ENCODE peak calls at places on chromosomes 4 and X, in six cellular contexts. X is breast epithelium, S is esophagus squamous epithelium, J is IMR-90, H is small intestine, Q is mesendoderm. M is an unnamed sample. For H3K36me3 and H3K27me3, the result is how much of the 10 kb centered on the place peaks cover.

GRCh38 chr4:53863163-53863562 is 201.2 kb downstream of the CHIC2 start:
- DNase-seq in Q (no peak), X (no peak), S (no peak), J (peak), H (no peak), M (peak)

GRCh38 chr4:91840359-91840758 is 463.4 kb upstream of the GRID2 start:
- DNase-seq in X (no peak), Q (no peak), H (peak), J (no peak), S (no peak), M (no peak)

GRCh38 chr4:658681-659667 is 15.1 kb downstream of the ATP5ME start:
- DNase-seq in S (no peak), J (no peak), X (no peak), Q (no peak), H (no peak), M (no peak)

GRCh38 chr4:28010543-28011235 is 1150.0 kb downstream of the STIM2 start:
- DNase-seq in J (peak), S (no peak), X (no peak), Q (no peak), H (no peak), M (no peak)

GRCh38 chr4:4384837-4385236 is 2.1 kb upstream of the NSG1 start:
- DNase-seq in H (no peak), Q (peak), S (no peak), X (no peak), J (peak), M (peak)

GRCh38 chr4:121277194-121278105 is 103.4 kb downstream of the QRFPR start:
- DNase-seq in Q (peak), S (no peak), H (no peak), J (no peak), X (no peak), M (no peak)

GRCh38 chrX:119145241-119145653 is 17.6 kb upstream of the KIAA1210 start:
- DNase-seq in J (no peak), S (no peak), H (peak), Q (peak), X (no peak), M (no peak)

GRCh38 chr4:187317799-187318198 is 594.1 kb upstream of the FAT1 start:
- DNase-seq in X (no peak), Q (no peak), H (no peak), J (no peak), S (no peak), M (no peak)

GRCh38 chr4:10737335-10737734 is 52.8 kb upstream of the CLNK start:
- DNase-seq in Q (peak), J (peak), X (no peak), H (no peak), S (no peak), M (no peak)

GRCh38 chrX:150635952-150636351 is 57.2 kb upstream of the MTMR1 start:
- DNase-seq in H (no peak), S (no peak), J (peak), Q (no peak), X (no peak), M (no peak)

GRCh38 chr4:185254434-185254833 is 45.0 kb downstream of the SNX25 start:
- DNase-seq in X (no peak), S (no peak), J (peak), Q (peak), H (peak), M (no peak)

GRCh38 chrX:155028749-155029360 is 2.2 kb downstream of the FUNDC2 start:
- DNase-seq in Q (peak), H (peak), X (no peak), J (peak), S (no peak), M (no peak)

GRCh38 chrX:136431625-136432024 is 56.1 kb upstream of the BRS3 start:
- DNase-seq in S (no peak), X (no peak), Q (no peak), J (no peak), H (no peak), M (no peak)
- H3K36me3 ChIP-seq in S (under half), X (under half), Q (under half), J (under half), H (under half), M (under half)

GRCh38 chr4:169200361-169201030 is 70.3 kb downstream of the SH3RF1 start:
- DNase-seq in H (no peak), J (no peak), X (no peak), S (no peak), Q (peak), M (no peak)
- H3K27me3 ChIP-seq in H (under half), J (under half), X (under half), S (under half), Q (under half), M (under half)

GRCh38 chr4:40317921-40318658 is 17.0 kb upstream of the CHRNA9 start:
- DNase-seq in Q (no peak), X (no peak), S (no peak), J (no peak), H (no peak), M (no peak)

GRCh38 chr4:40311811-40312346 is 23.3 kb upstream of the CHRNA9 start:
- DNase-seq in S (no peak), H (peak), X (no peak), Q (peak), J (no peak), M (no peak)

GRCh38 chr4:40316782-40317635 is 18.1 kb upstream of the CHRNA9 start:
- DNase-seq in S (no peak), J (peak), Q (peak), H (peak), X (peak), M (no peak)

GRCh38 chr4:40314951-40315350 is 20.2 kb upstream of the CHRNA9 start:
- DNase-seq in S (no peak), X (no peak), H (peak), Q (no peak), J (no peak), M (no peak)

DNA sequence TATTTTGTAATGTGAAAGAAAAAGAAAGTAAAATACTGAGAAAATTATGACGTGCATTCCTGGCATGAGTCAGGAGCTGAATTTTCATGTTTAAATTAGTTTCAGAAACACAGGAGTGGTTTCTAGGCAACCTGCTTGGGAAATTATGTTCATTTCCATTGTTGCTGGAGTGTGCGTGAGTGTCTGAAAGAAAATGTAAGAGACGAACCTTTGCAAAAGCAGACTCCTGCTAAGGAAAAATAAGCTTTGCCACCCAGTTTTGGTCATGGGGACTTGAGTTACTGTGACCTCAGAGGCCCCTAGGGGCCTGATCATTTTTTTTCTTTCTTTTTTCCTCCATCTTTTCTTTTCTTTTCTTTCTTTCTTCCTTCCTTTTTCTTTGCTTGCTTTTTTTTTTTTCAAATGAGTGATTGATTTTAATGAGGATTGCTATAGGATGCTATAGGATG is 18.8 kb upstream of the CHRNA9 start:
- DNase-seq in X (no peak), S (no peak), H (peak), J (peak), Q (no peak), M (no peak)
- H3K4me3 ChIP-seq in X (peak), S (peak), H (no peak), J (peak), Q (no peak), M (no peak)

GRCh38 chrX:29237972-29238371 is 650.7 kb downstream of the IL1RAPL1 start:
- DNase-seq in H (no peak), X (no peak), Q (no peak), J (peak), S (no peak), M (no peak)
- H3K36me3 ChIP-seq in H (under half), X (under half), Q (under half), J (under half), S (under half), M (under half)

GRCh38 chrX:151746502-151746901 is 12.0 kb downstream of the CNGA2 start:
- DNase-seq in J (no peak), H (no peak), X (no peak), Q (no peak), S (no peak), M (no peak)
- H3K27me3 ChIP-seq in J (under half), H (under half), X (under half), Q (under half), S (under half), M (under half)

DNA sequence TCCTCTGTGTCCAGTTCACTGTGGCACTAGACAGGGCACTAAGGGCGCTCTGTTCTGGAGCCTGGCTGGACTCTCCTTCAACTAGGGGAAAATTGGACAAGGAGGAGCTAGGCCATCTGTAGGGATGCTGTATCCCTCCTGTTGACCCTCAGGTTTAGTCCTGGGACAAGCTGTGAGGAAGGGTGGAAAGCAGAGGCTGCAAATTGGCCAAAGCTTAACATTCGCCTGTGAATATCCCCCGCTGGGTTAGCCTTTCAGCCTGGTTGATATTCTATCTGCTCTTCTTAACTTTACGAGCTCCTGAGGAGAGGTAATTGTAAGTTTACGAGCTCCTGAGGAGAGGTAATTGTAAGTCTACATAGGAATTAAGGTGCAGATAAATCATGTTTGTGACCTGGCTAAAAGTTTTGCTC is 64.3 kb upstream of the ENPEP start:
- DNase-seq in S (no peak), H (no peak), Q (peak), X (no peak), J (no peak), M (no peak)
- H3K4me3 ChIP-seq in S (no peak), H (no peak), Q (no peak), X (no peak), J (no peak), M (no peak)

M was measured in psoas muscle.